ENCODE peak calls at places on chromosomes 1 and 21, in eight cellular contexts. M, R, G, Z, E, D, O and I are unnamed samples.
A peak's percentile ranks its signal among the peaks of the same experiment; 100 is the strongest.

GRCh38 chr1:15005116-15005515 is 148.4 kb upstream of the TMEM51 start:
- DNase-seq in D (peak; percentile 78), Z (no peak), M (no peak), O (no peak), G (no peak), E (no peak), R (no peak), I (no peak)

GRCh38 chr1:232534552-232535517 is 95.1 kb downstream of the SIPA1L2 start:
- DNase-seq in R (no peak), Z (no peak), G (no peak), O (no peak), M (no peak), E (no peak), D (no peak), I (no peak)

GRCh38 chr1:113648478-113648877 is 110.8 kb downstream of the PHTF1 start:
- DNase-seq in G (no peak), E (no peak), Z (no peak), O (no peak), D (no peak), R (no peak), M (no peak), I (no peak)

GRCh38 chr1:234751678-234752077 is 141.7 kb upstream of the IRF2BP2 start:
- DNase-seq in E (no peak), O (no peak), G (no peak), D (no peak), R (no peak), M (no peak), Z (no peak), I (no peak)

GRCh38 chr21:38326899-38327298 is 70.1 kb downstream of the KCNJ15 start:
- DNase-seq in R (no peak), E (no peak), M (no peak), Z (no peak), D (no peak), G (no peak), O (no peak), I (no peak)

GRCh38 chr1:201542166-201543045 is 3.5 kb downstream of the NAV1 start:
- DNase-seq in E (no peak), M (peak; percentile 75), O (no peak), G (no peak), R (no peak), Z (no peak), D (no peak), I (no peak)

GRCh38 chr1:234478152-234478480 is 863 bp downstream of the TARBP1 start:
- DNase-seq in Z (peak; percentile 76), E (no peak), O (peak; percentile 50), G (peak; percentile 90), M (no peak), D (peak; percentile 52), R (peak; percentile 54), I (peak; percentile 69)

GRCh38 chr1:155009221-155009711 is 6.7 kb downstream of the ZBTB7B start:
- DNase-seq in O (no peak), G (no peak), M (no peak), E (peak; percentile 60), Z (no peak), R (no peak), D (peak; percentile 20), I (no peak)

GRCh38 chr1:208931936-208932335 is 651.6 kb upstream of the CAMK1G start:
- DNase-seq in D (no peak), Z (no peak), O (no peak), G (no peak), E (no peak), R (no peak), M (no peak), I (no peak)

GRCh38 chr1:36890776-36891175 is 143.5 kb downstream of the GRIK3 start:
- DNase-seq in E (no peak), G (no peak), D (no peak), M (no peak), R (no peak), Z (peak; percentile 11), O (no peak), I (no peak)

GRCh38 chr1:155040358-155041093 is 6.9 kb downstream of the DCST1 start:
- DNase-seq in O (no peak), Z (no peak), E (no peak), D (no peak), M (no peak), G (no peak), R (no peak), I (no peak)

GRCh38 chr1:169779150-169779549 is 15.6 kb downstream of the METTL18 start:
- DNase-seq in E (no peak), D (no peak), G (no peak), R (no peak), O (no peak), M (no peak), Z (no peak), I (no peak)

GRCh38 chr1:117164209-117164608 is 42.7 kb upstream of the TRIM45 start:
- DNase-seq in G (no peak), M (no peak), O (no peak), E (no peak), R (no peak), D (no peak), Z (no peak), I (no peak)

GRCh38 chr1:91609571-91609970 is 108.9 kb downstream of the CDC7 start:
- DNase-seq in E (no peak), O (no peak), G (no peak), M (peak; percentile 14), Z (no peak), R (peak; percentile 68), D (no peak), I (no peak)

GRCh38 chr1:100364731-100365130 is 12.4 kb downstream of the CDC14A start:
- DNase-seq in G (no peak), E (no peak), R (no peak), O (no peak), Z (no peak), M (no peak), D (no peak), I (no peak)

GRCh38 chr1:53631622-53632310 is 107.2 kb downstream of the GLIS1 start:
- DNase-seq in Z (peak; percentile 8), R (no peak), O (no peak), E (no peak), G (no peak), D (no peak), M (no peak), I (peak; percentile 3)

GRCh38 chr1:227234998-227235405 is 83.3 kb downstream of the CDC42BPA start:
- DNase-seq in O (no peak), D (no peak), M (peak; percentile 77), G (no peak), E (no peak), Z (peak; percentile 40), R (peak; percentile 51), I (no peak)

GRCh38 chr1:235558783-235559182 is 54.5 kb upstream of the B3GALNT2 start:
- DNase-seq in M (no peak), G (no peak), O (no peak), R (no peak), D (no peak), E (no peak), Z (no peak), I (no peak)

GRCh38 chr1:60866251-60866650 is 216.1 kb upstream of the NFIA start:
- DNase-seq in G (no peak), D (no peak), R (no peak), O (no peak), M (no peak), E (no peak), Z (no peak), I (no peak)
- H3K27me3 ChIP-seq in G (no peaks in the 10 kb centered on the region), D (no peaks in the 10 kb centered on the region), R (peaks cover 3% of the 10 kb centered on the region), O (peaks cover 2% of the 10 kb centered on the region), M (peaks cover 7% of the 10 kb centered on the region), E (no peaks in the 10 kb centered on the region), Z (no peaks in the 10 kb centered on the region), I (no peaks in the 10 kb centered on the region)

GRCh38 chr1:202979459-202979858 is 12.4 kb upstream of the CYB5R1 start:
- DNase-seq in Z (no peak), R (no peak), M (no peak), G (no peak), E (no peak), D (no peak), O (no peak), I (no peak)

GRCh38 chr1:202981939-202982338 is 14.9 kb upstream of the CYB5R1 start:
- DNase-seq in R (no peak), O (no peak), G (no peak), M (no peak), E (no peak), Z (no peak), D (no peak), I (no peak)

GRCh38 chr1:202972046-202972445 is 5.0 kb upstream of the CYB5R1 start:
- DNase-seq in O (no peak), D (no peak), E (no peak), G (no peak), R (no peak), M (no peak), Z (no peak), I (no peak)

DNA sequence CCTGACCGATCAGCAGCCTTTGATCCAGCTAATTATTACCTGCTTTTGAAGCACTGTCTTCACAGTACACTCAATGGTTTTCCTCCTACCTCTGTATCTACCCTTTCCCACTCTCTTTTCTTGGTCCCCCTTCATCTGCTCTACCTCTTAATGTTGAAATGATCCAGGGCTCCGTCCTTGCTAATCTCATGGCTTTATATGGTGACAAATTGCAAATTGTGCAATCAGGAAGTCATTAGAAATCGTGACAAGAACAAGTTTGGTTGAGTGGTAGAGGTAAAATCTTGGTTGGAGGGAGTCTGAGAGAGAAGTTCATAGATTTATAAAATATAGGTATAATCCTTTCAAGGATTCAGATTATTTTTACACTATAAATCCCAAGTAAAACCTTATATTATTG is 9.6 kb upstream of the CYB5R1 start:
- DNase-seq in O (no peak), E (no peak), G (no peak), Z (no peak), M (no peak), R (no peak), D (no peak), I (no peak)
- H3K27me3 ChIP-seq in O (peaks cover 14% of the 10 kb centered on the region), E (no peaks in the 10 kb centered on the region), G (no peaks in the 10 kb centered on the region), Z (no peaks in the 10 kb centered on the region), M (peaks cover 14% of the 10 kb centered on the region), R (no peaks in the 10 kb centered on the region), D (peaks cover 11% of the 10 kb centered on the region), I (no peaks in the 10 kb centered on the region)

GRCh38 chr1:46519209-46519608 is 29.6 kb downstream of the DMBX1 start:
- DNase-seq in Z (no peak), R (no peak), G (no peak), D (no peak), E (peak; percentile 1), O (no peak), M (no peak), I (no peak)

GRCh38 chr1:46516551-46516950 is 26.9 kb downstream of the DMBX1 start:
- DNase-seq in Z (no peak), R (no peak), O (no peak), M (no peak), E (peak; percentile 2), D (no peak), G (no peak), I (no peak)

GRCh38 chr1:46517010-46517600 is 27.5 kb downstream of the DMBX1 start:
- DNase-seq in R (peak; percentile 74), G (peak; percentile 93), D (no peak), M (no peak), E (peak; percentile 29), O (no peak), Z (peak; percentile 93), I (no peak)

GRCh38 chr1:46516140-46516539 is 26.5 kb downstream of the DMBX1 start:
- DNase-seq in Z (no peak), D (no peak), E (peak; percentile 28), G (no peak), O (no peak), M (no peak), R (no peak), I (no peak)

GRCh38 chr1:46517932-46518498 is 28.4 kb downstream of the DMBX1 start:
- DNase-seq in Z (no peak), R (no peak), D (no peak), G (no peak), M (no peak), O (no peak), E (peak; percentile 28), I (no peak)
- H3K27me3 ChIP-seq in Z (no peaks in the 10 kb centered on the region), R (no peaks in the 10 kb centered on the region), D (no peaks in the 10 kb centered on the region), G (no peaks in the 10 kb centered on the region), M (peaks cover 48% of the 10 kb centered on the region), O (no peaks in the 10 kb centered on the region), E (peaks cover 19% of the 10 kb centered on the region), I (no peaks in the 10 kb centered on the region)

GRCh38 chr1:2070016-2070415 is 19.8 kb downstream of the PRKCZ start:
- DNase-seq in M (no peak), D (no peak), Z (no peak), O (no peak), G (no peak), R (no peak), E (peak; percentile 47), I (no peak)
- H3K27me3 ChIP-seq in M (peaks cover 10% of the 10 kb centered on the region), D (no peaks in the 10 kb centered on the region), Z (no peaks in the 10 kb centered on the region), O (no peaks in the 10 kb centered on the region), G (no peaks in the 10 kb centered on the region), R (no peaks in the 10 kb centered on the region), E (peaks cover 4% of the 10 kb centered on the region), I (no peaks in the 10 kb centered on the region)